ENCODE peak calls at places on chromosomes 16 and 17, in nine cellular contexts. B, Z, O, I, Y, J, P, C and W are unnamed samples.

GRCh38 chr17:28949185-28950016 is 1.9 kb downstream of the PHF12 start:
- DNase-seq in B (peak), Z (peak), O (peak), I (no peak), Y (peak), J (peak), P (peak), C (peak), W (no peak)

GRCh38 chr17:57875109-57876022 is 25.5 kb upstream of the MRPS23 start:
- DNase-seq in B (peak), Z (peak), O (peak), I (peak), Y (peak), J (no peak), P (no peak), C (no peak), W (peak)

GRCh38 chr17:68326681-68327080 is 35.4 kb downstream of the ARSG start:
- DNase-seq in B (no peak), Z (no peak), O (no peak), I (no peak), Y (no peak), J (no peak), P (no peak), C (no peak), W (no peak)

GRCh38 chr17:8326591-8327583 is 12.8 kb upstream of the ODF4 start:
- DNase-seq in B (peak), Z (no peak), O (no peak), I (no peak), Y (no peak), J (peak), P (no peak), C (no peak), W (no peak)

GRCh38 chr16:12027091-12027490 is 50.6 kb downstream of the SNX29 start:
- DNase-seq in B (no peak), Z (no peak), O (no peak), I (no peak), Y (no peak), J (no peak), P (no peak), C (no peak), W (no peak)

GRCh38 chr17:80109066-80109618 is 7.8 kb downstream of the GAA start:
- DNase-seq in B (no peak), Z (no peak), O (no peak), I (no peak), Y (no peak), J (no peak), P (no peak), C (no peak), W (no peak)

GRCh38 chr16:55759983-55760664 is 72.8 kb downstream of the CES1 start:
- DNase-seq in B (peak), Z (no peak), O (peak), I (no peak), Y (no peak), J (no peak), P (no peak), C (no peak), W (peak)

GRCh38 chr16:49337814-49338350 is 35.7 kb upstream of the C16orf78 start:
- DNase-seq in B (no peak), Z (no peak), O (no peak), I (no peak), Y (no peak), J (no peak), P (no peak), C (no peak), W (no peak)

GRCh38 chr17:59668816-59669215 is 38.4 kb downstream of the PTRH2 start:
- DNase-seq in B (no peak), Z (no peak), O (no peak), I (no peak), Y (no peak), J (no peak), P (no peak), C (no peak), W (peak)

GRCh38 chr17:80033840-80034239 is 1.8 kb downstream of the TBC1D16 start:
- DNase-seq in B (no peak), Z (no peak), O (no peak), I (no peak), Y (no peak), J (no peak), P (no peak), C (no peak), W (no peak)

GRCh38 chr16:78142784-78143183 is 43.3 kb downstream of the WWOX start:
- DNase-seq in B (no peak), Z (no peak), O (no peak), I (no peak), Y (no peak), J (no peak), P (no peak), C (no peak), W (no peak)

GRCh38 chr17:45408611-45409421 is 23.9 kb downstream of the ARHGAP27 start:
- DNase-seq in B (no peak), Z (peak), O (no peak), I (no peak), Y (no peak), J (no peak), P (no peak), C (no peak), W (no peak)

GRCh38 chr17:35842239-35842638 is 26.5 kb downstream of the HEATR9 start:
- DNase-seq in B (no peak), Z (no peak), O (no peak), I (no peak), Y (no peak), J (no peak), P (no peak), C (no peak), W (no peak)

GRCh38 chr17:68601565-68602266 is 549 bp upstream of the FAM20A start:
- DNase-seq in B (no peak), Z (no peak), O (no peak), I (no peak), Y (no peak), J (no peak), P (no peak), C (no peak), W (no peak)

GRCh38 chr16:47358816-47359215 is 102.0 kb downstream of the ITFG1 start:
- DNase-seq in B (no peak), Z (no peak), O (no peak), I (no peak), Y (peak), J (no peak), P (no peak), C (no peak), W (peak)

GRCh38 chr17:55281592-55282378 is 17.0 kb downstream of the HLF start:
- DNase-seq in B (no peak), Z (no peak), O (no peak), I (no peak), Y (no peak), J (no peak), P (no peak), C (no peak), W (no peak)

GRCh38 chr17:20970329-20970728 is 72.5 kb downstream of the USP22 start:
- DNase-seq in B (no peak), Z (no peak), O (no peak), I (no peak), Y (no peak), J (no peak), P (no peak), C (no peak), W (no peak)

GRCh38 chr17:77926144-77926543 is 32.4 kb upstream of the TNRC6C start:
- DNase-seq in B (no peak), Z (no peak), O (no peak), I (no peak), Y (no peak), J (no peak), P (no peak), C (no peak), W (no peak)

GRCh38 chr17:5941258-5941657 is 128.9 kb upstream of the WSCD1 start:
- DNase-seq in B (no peak), Z (no peak), O (no peak), I (no peak), Y (no peak), J (no peak), P (no peak), C (no peak), W (no peak)

GRCh38 chr16:7946142-7946541 is 613.5 kb downstream of the RBFOX1 start:
- DNase-seq in B (no peak), Z (no peak), O (no peak), I (no peak), Y (no peak), J (no peak), P (no peak), C (no peak), W (no peak)

GRCh38 chr17:58232707-58233156 is 5.7 kb upstream of the LPO start:
- DNase-seq in B (peak), Z (no peak), O (no peak), I (no peak), Y (peak), J (no peak), P (no peak), C (no peak), W (peak)

GRCh38 chr17:57104461-57105175 is 19.6 kb downstream of the AKAP1 start:
- DNase-seq in B (no peak), Z (no peak), O (no peak), I (no peak), Y (no peak), J (no peak), P (no peak), C (no peak), W (peak)

GRCh38 chr16:83473109-83473508 is 334.7 kb upstream of the HSBP1 start:
- DNase-seq in B (no peak), Z (no peak), O (no peak), I (no peak), Y (no peak), J (no peak), P (peak), C (no peak), W (peak)

GRCh38 chr17:27390540-27390939 is 65.7 kb upstream of the KSR1 start:
- DNase-seq in B (no peak), Z (no peak), O (no peak), I (no peak), Y (no peak), J (no peak), P (no peak), C (no peak), W (no peak)

GRCh38 chr17:10743316-10744009 is 13.6 kb upstream of the TMEM220 start:
- DNase-seq in B (no peak), Z (no peak), O (no peak), I (no peak), Y (peak), J (no peak), P (no peak), C (no peak), W (peak)

DNA sequence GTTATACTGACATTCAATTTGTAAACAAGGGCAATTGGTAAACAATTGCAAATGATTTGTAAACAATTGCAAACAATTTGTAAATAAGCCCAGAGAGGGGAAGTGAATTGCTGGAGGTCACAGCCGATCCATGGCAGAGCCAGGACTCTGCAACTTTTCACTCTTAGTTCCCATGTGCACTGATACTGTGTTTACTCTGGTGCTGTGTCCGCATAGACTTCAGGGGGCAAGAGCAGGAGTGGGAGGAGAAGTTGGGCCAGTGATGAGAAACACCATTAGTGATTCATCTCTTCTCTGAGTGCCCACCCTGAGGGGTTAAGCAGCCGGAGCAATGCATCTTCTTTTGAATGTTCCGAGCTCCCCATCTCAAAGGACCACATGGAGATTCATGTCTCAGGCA is 14.0 kb downstream of the SCNN1G start:
- DNase-seq in B (no peak), Z (no peak), O (no peak), I (no peak), Y (no peak), J (no peak), P (no peak), C (no peak), W (no peak)
- H3K4me3 ChIP-seq in B (no peak), Z (no peak), O (no peak), I (no peak), Y (no peak), J (no peak), P (no peak), C (no peak), W (no peak)

GRCh38 chr16:68999114-68999513 is 106.3 kb upstream of the HAS3 start:
- DNase-seq in B (no peak), Z (no peak), O (no peak), I (no peak), Y (no peak), J (no peak), P (no peak), C (no peak), W (no peak)

GRCh38 chr16:69005641-69006355 is 99.7 kb upstream of the HAS3 start:
- DNase-seq in B (no peak), Z (no peak), O (no peak), I (no peak), Y (no peak), J (no peak), P (no peak), C (no peak), W (no peak)

GRCh38 chr16:68997564-68997963 is 107.9 kb upstream of the HAS3 start:
- DNase-seq in B (no peak), Z (no peak), O (no peak), I (no peak), Y (no peak), J (no peak), P (no peak), C (no peak), W (no peak)

DNA sequence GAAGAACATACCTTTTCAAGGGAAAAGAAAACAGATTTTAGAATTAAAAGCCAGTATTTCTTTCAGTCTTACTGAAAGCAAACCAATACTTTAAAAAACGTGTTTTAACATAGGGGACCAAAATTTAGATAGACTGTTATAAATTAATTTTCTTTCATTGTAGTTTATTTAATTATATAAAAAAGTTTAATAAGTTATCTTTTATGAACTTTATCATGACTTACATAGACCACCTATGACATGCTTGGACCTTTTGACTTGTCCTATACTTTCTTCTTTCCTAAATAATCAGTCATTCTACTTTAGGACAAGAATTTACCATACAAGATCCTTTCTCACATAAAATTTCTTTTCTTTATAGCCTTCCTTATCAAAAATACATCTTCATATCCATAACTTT is 102.0 kb upstream of the HAS3 start:
- DNase-seq in B (no peak), Z (no peak), O (no peak), I (no peak), Y (no peak), J (no peak), P (no peak), C (no peak), W (no peak)
- H3K4me3 ChIP-seq in B (no peak), Z (no peak), O (no peak), I (no peak), Y (no peak), J (no peak), P (no peak), C (no peak), W (no peak)

DNA sequence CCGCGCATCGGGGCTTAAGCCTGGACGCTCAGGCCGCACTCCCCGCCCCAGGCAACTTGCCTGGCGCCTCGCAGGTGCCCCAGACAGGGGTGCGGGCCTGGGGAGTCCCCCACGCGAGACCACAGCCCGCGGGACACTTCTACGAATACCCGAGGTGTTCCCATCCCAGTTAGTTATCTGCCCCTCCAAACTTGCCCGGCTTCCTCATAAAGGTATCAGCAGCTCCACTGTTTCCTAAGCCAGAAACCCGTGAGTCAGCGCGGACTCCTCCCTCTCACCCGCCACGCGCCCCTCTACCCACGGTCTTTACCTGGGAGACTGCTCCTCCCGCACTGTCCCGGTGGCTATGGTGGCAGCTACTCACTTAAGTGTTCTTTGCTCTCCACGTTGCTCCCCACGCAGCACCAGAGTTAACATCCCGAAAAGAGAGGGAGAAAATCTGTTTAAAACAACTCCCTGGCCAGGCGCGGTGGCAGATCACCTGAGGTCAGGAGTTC is 1.0 kb upstream of the CREBBP start:
- DNase-seq in B (no peak), Z (peak), O (no peak), I (no peak), Y (no peak), J (no peak), P (peak), C (no peak), W (no peak)
- H3K4me3 ChIP-seq in B (peak), Z (no peak), O (peak), I (no peak), Y (peak), J (no peak), P (no peak), C (no peak), W (peak)

GRCh38 chr17:79024901-79025737 is 1.1 kb downstream of the C1QTNF1 start:
- DNase-seq in B (peak), Z (peak), O (no peak), I (peak), Y (no peak), J (no peak), P (no peak), C (no peak), W (no peak)
- H3K4me3 ChIP-seq in B (no peak), Z (no peak), O (no peak), I (peak), Y (peak), J (no peak), P (peak), C (peak), W (peak)

DNA sequence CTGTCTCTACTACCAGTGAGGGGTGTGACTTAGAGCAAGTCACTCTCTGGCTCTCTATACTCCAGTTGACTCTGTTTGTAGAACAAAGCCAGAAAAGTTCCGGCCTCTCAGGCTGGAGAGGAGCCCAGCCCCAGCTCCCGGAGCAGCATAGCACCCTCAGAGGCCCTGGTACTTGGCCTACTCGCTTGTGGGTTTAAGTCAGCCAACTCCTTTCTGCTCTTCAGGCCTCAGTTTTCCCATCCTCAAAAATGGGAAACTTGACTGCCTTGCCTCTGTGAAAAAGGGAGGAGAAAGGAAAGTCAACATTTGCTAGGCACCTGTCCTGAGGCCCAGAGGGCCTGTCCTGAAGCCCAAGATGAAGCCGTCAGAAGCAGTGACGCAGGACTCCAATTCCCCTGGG is 1.1 kb downstream of the CHST6 start:
- DNase-seq in B (no peak), Z (no peak), O (no peak), I (no peak), Y (no peak), J (no peak), P (no peak), C (no peak), W (no peak)
- H3K4me3 ChIP-seq in B (peak), Z (no peak), O (peak), I (no peak), Y (no peak), J (no peak), P (no peak), C (no peak), W (no peak)

GRCh38 chr16:67874147-67874771 is 1.4 kb downstream of the EDC4 start:
- DNase-seq in B (no peak), Z (no peak), O (no peak), I (no peak), Y (no peak), J (no peak), P (no peak), C (no peak), W (no peak)

GRCh38 chr16:67872631-67873434 is at the start of gene EDC4:
- DNase-seq in B (peak), Z (peak), O (peak), I (peak), Y (peak), J (peak), P (peak), C (peak), W (peak)

GRCh38 chr16:67871256-67871655 is 1.6 kb upstream of the EDC4 start:
- DNase-seq in B (no peak), Z (no peak), O (no peak), I (no peak), Y (no peak), J (no peak), P (no peak), C (no peak), W (no peak)

GRCh38 chr16:67873435-67874146 is 739 bp downstream of the EDC4 start:
- DNase-seq in B (no peak), Z (no peak), O (no peak), I (no peak), Y (no peak), J (no peak), P (no peak), C (no peak), W (no peak)

GRCh38 chr16:67872131-67872630 is 671 bp upstream of the EDC4 start:
- DNase-seq in B (no peak), Z (no peak), O (no peak), I (no peak), Y (no peak), J (no peak), P (no peak), C (no peak), W (no peak)
- H3K4me3 ChIP-seq in B (no peak), Z (no peak), O (no peak), I (peak), Y (no peak), J (peak), P (peak), C (peak), W (peak)

DNA sequence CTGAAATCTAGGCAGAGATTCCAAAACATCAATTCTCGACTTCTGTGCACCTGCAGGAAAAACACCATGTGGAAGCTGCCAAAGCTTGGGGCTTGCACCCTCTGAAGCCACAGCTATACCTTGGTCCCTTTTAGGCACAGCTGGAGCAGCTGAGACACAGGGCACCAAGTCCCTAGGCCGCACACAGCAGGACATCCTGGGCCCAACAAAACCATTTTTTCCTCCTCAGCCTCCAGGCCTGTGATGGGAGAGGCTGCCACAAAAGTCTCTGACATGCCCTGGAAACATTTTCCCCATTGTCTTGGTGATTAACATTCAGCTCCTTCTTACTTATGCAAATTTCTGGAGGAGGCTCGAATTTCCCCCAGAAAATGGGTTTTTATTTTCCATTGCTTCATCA is 24.3 kb upstream of the COL1A1 start:
- DNase-seq in B (no peak), Z (no peak), O (no peak), I (no peak), Y (no peak), J (no peak), P (no peak), C (no peak), W (no peak)
- H3K4me3 ChIP-seq in B (no peak), Z (no peak), O (no peak), I (no peak), Y (no peak), J (no peak), P (no peak), C (no peak), W (no peak)

DNA sequence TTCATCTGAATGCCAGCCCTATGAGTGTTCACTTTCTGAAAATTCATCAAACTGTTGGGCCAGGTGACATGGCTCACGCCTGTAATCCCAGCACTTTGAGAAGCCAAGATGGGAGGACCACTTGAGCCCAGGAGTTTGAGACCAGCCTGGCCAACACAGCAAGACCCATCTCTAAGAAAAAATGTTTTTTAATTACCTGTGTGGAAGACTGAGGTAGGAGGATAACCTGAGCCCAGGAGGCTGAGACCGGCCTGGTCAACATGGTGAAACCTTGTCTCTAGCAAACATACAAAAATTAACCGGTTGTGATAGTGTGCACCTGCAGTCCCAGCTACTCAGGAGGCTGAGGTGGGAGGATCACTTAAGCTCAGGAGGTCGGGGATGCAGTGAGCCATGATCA is 10.3 kb downstream of the MYH11 start:
- DNase-seq in B (no peak), Z (no peak), O (no peak), I (no peak), Y (no peak), J (no peak), P (no peak), C (no peak), W (no peak)
- H3K4me3 ChIP-seq in B (no peak), Z (no peak), O (no peak), I (no peak), Y (no peak), J (no peak), P (no peak), C (no peak), W (no peak)

GRCh38 chr17:76537288-76537577 is 276 bp downstream of the CYGB start:
- DNase-seq in B (no peak), Z (no peak), O (no peak), I (no peak), Y (peak), J (no peak), P (no peak), C (no peak), W (peak)
- H3K4me3 ChIP-seq in B (peak), Z (no peak), O (peak), I (peak), Y (peak), J (no peak), P (no peak), C (no peak), W (peak)